ENCODE peak calls at places on chromosomes 11 and 22, in five cellular contexts. One of them, this sample, is unnamed.

GRCh38 chr11:827146-827860 is 416 bp upstream of the CRACR2B start:
- DNase-seq in RWPE1: no peak
- DNase-seq in H9: peak
- DNase-seq in fibroblast of lung: no peak
- DNase-seq in HepG2: peak
- DNase-seq in this sample: no peak

GRCh38 chr11:35992551-35992950 is 48.7 kb downstream of the LDLRAD3 start:
- DNase-seq in H9: no peak
- DNase-seq in HepG2: no peak
- DNase-seq in fibroblast of lung: no peak
- DNase-seq in RWPE1: no peak
- DNase-seq in this sample: no peak

GRCh38 chr22:23910496-23911190 is 16.5 kb downstream of the MIF start:
- DNase-seq in RWPE1: no peak
- DNase-seq in fibroblast of lung: no peak
- DNase-seq in HepG2: no peak
- DNase-seq in H9: no peak
- DNase-seq in this sample: no peak

GRCh38 chr11:68043349-68044144 is 4.7 kb downstream of the TCIRG1 start:
- DNase-seq in RWPE1: no peak
- DNase-seq in H9: peak
- DNase-seq in fibroblast of lung: peak
- DNase-seq in HepG2: no peak
- DNase-seq in this sample: no peak

GRCh38 chr11:36090351-36091245 is 146.7 kb downstream of the LDLRAD3 start:
- DNase-seq in H9: peak
- DNase-seq in fibroblast of lung: no peak
- DNase-seq in RWPE1: no peak
- DNase-seq in HepG2: no peak
- DNase-seq in this sample: no peak

GRCh38 chr22:25702046-25702445 is 39.9 kb upstream of the MYO18B start:
- DNase-seq in RWPE1: peak
- DNase-seq in fibroblast of lung: peak
- DNase-seq in H9: no peak
- DNase-seq in HepG2: peak
- DNase-seq in this sample: no peak

GRCh38 chr22:18070041-18070440 is 7.7 kb upstream of the PEX26 start:
- DNase-seq in fibroblast of lung: no peak
- DNase-seq in H9: no peak
- DNase-seq in RWPE1: no peak
- DNase-seq in HepG2: no peak
- DNase-seq in this sample: no peak

GRCh38 chr22:46150615-46151423 is 493 bp downstream of the PPARA start:
- DNase-seq in HepG2: no peak
- DNase-seq in fibroblast of lung: no peak
- DNase-seq in H9: peak
- DNase-seq in RWPE1: no peak
- DNase-seq in this sample: no peak

GRCh38 chr11:31655483-31655882 is 145.9 kb downstream of the ELP4 start:
- DNase-seq in H9: no peak
- DNase-seq in HepG2: peak
- DNase-seq in RWPE1: peak
- DNase-seq in fibroblast of lung: peak
- DNase-seq in this sample: peak

GRCh38 chr11:76151561-76152085 is 54.7 kb downstream of the WNT11 start:
- DNase-seq in RWPE1: no peak
- DNase-seq in HepG2: no peak
- DNase-seq in H9: no peak
- DNase-seq in fibroblast of lung: no peak
- DNase-seq in this sample: no peak

GRCh38 chr11:123354371-123354770 is 75.7 kb upstream of the GRAMD1B start:
- DNase-seq in H9: no peak
- DNase-seq in RWPE1: no peak
- DNase-seq in fibroblast of lung: no peak
- DNase-seq in HepG2: no peak
- DNase-seq in this sample: no peak

GRCh38 chr11:101797335-101797734 is 117.5 kb upstream of the CEP126 start:
- DNase-seq in H9: no peak
- DNase-seq in HepG2: no peak
- DNase-seq in fibroblast of lung: peak
- DNase-seq in RWPE1: no peak
- DNase-seq in this sample: no peak

GRCh38 chr22:18156878-18157713 is 7.1 kb downstream of the USP18 start:
- DNase-seq in RWPE1: peak
- DNase-seq in fibroblast of lung: peak
- DNase-seq in H9: peak
- DNase-seq in HepG2: peak
- DNase-seq in this sample: peak

GRCh38 chr11:17699157-17700114 is 19.9 kb upstream of the MYOD1 start:
- DNase-seq in H9: no peak
- DNase-seq in RWPE1: no peak
- DNase-seq in fibroblast of lung: no peak
- DNase-seq in HepG2: no peak
- DNase-seq in this sample: no peak

GRCh38 chr11:102869354-102869753 is 5.4 kb downstream of the MMP12 start:
- DNase-seq in HepG2: no peak
- DNase-seq in RWPE1: no peak
- DNase-seq in H9: no peak
- DNase-seq in fibroblast of lung: no peak
- DNase-seq in this sample: no peak

GRCh38 chr11:112320668-112321067 is 60.0 kb upstream of the PLET1 start:
- DNase-seq in HepG2: peak
- DNase-seq in H9: no peak
- DNase-seq in RWPE1: peak
- DNase-seq in fibroblast of lung: peak
- DNase-seq in this sample: peak

GRCh38 chr11:20021771-20022362 is 138.4 kb downstream of the DBX1 start:
- DNase-seq in H9: peak
- DNase-seq in fibroblast of lung: no peak
- DNase-seq in HepG2: peak
- DNase-seq in RWPE1: no peak
- DNase-seq in this sample: no peak

GRCh38 chr22:27919943-27920755 is 1.1 kb upstream of the PITPNB start:
- DNase-seq in fibroblast of lung: peak
- DNase-seq in RWPE1: no peak
- DNase-seq in HepG2: peak
- DNase-seq in H9: peak
- DNase-seq in this sample: no peak

GRCh38 chr11:133531450-133531849 is 851 bp downstream of the OPCML start:
- DNase-seq in RWPE1: no peak
- DNase-seq in fibroblast of lung: no peak
- DNase-seq in H9: no peak
- DNase-seq in HepG2: no peak
- DNase-seq in this sample: no peak

GRCh38 chr11:1075341-1075911 is 752 bp downstream of the MUC2 start:
- DNase-seq in HepG2: no peak
- DNase-seq in RWPE1: no peak
- DNase-seq in H9: no peak
- DNase-seq in fibroblast of lung: no peak
- DNase-seq in this sample: no peak

GRCh38 chr22:20646906-20647305 is 127.0 kb upstream of the SERPIND1 start:
- DNase-seq in fibroblast of lung: no peak
- DNase-seq in RWPE1: no peak
- DNase-seq in H9: peak
- DNase-seq in HepG2: no peak
- DNase-seq in this sample: no peak

GRCh38 chr11:125429174-125429707 is 66.8 kb downstream of the FEZ1 start:
- DNase-seq in HepG2: peak
- DNase-seq in RWPE1: peak
- DNase-seq in fibroblast of lung: peak
- DNase-seq in H9: peak
- DNase-seq in this sample: no peak

GRCh38 chr11:111574373-111575230 is 27.6 kb upstream of the SIK2 start:
- DNase-seq in fibroblast of lung: no peak
- DNase-seq in HepG2: no peak
- DNase-seq in H9: no peak
- DNase-seq in RWPE1: no peak
- DNase-seq in this sample: no peak

GRCh38 chr11:78315724-78316123 is 101.9 kb downstream of the GAB2 start:
- DNase-seq in H9: no peak
- DNase-seq in fibroblast of lung: no peak
- DNase-seq in RWPE1: no peak
- DNase-seq in HepG2: no peak
- DNase-seq in this sample: no peak
- H3K27ac ChIP-seq in H9: no peak
- H3K27ac ChIP-seq in fibroblast of lung: no peak
- H3K27ac ChIP-seq in RWPE1: no peak
- H3K27ac ChIP-seq in HepG2: no peak
- H3K27ac ChIP-seq in this sample: no peak

GRCh38 chr11:2100361-2101170 is 38.6 kb downstream of the IGF2 start:
- DNase-seq in RWPE1: no peak
- DNase-seq in fibroblast of lung: no peak
- DNase-seq in H9: peak
- DNase-seq in HepG2: no peak
- DNase-seq in this sample: no peak
- H3K27ac ChIP-seq in RWPE1: peak
- H3K27ac ChIP-seq in fibroblast of lung: no peak
- H3K27ac ChIP-seq in H9: no peak
- H3K27ac ChIP-seq in HepG2: no peak
- H3K27ac ChIP-seq in this sample: no peak

GRCh38 chr11:77395460-77396175 is 78.3 kb downstream of the PAK1 start:
- DNase-seq in HepG2: no peak
- DNase-seq in fibroblast of lung: no peak
- DNase-seq in H9: no peak
- DNase-seq in RWPE1: no peak
- DNase-seq in this sample: no peak
- H3K27ac ChIP-seq in HepG2: no peak
- H3K27ac ChIP-seq in fibroblast of lung: no peak
- H3K27ac ChIP-seq in H9: no peak
- H3K27ac ChIP-seq in RWPE1: no peak
- H3K27ac ChIP-seq in this sample: no peak

GRCh38 chr22:37627545-37627944 is 11.9 kb upstream of the SH3BP1 start:
- DNase-seq in HepG2: no peak
- DNase-seq in H9: no peak
- DNase-seq in RWPE1: no peak
- DNase-seq in fibroblast of lung: no peak
- DNase-seq in this sample: no peak

GRCh38 chr22:37626144-37626543 is 13.3 kb upstream of the SH3BP1 start:
- DNase-seq in H9: no peak
- DNase-seq in HepG2: no peak
- DNase-seq in RWPE1: no peak
- DNase-seq in fibroblast of lung: peak
- DNase-seq in this sample: no peak

GRCh38 chr22:37626556-37627075 is 12.9 kb upstream of the SH3BP1 start:
- DNase-seq in fibroblast of lung: no peak
- DNase-seq in H9: no peak
- DNase-seq in HepG2: no peak
- DNase-seq in RWPE1: no peak
- DNase-seq in this sample: no peak

GRCh38 chr22:37625737-37626136 is 13.7 kb upstream of the SH3BP1 start:
- DNase-seq in HepG2: no peak
- DNase-seq in RWPE1: no peak
- DNase-seq in H9: no peak
- DNase-seq in fibroblast of lung: no peak
- DNase-seq in this sample: no peak

GRCh38 chr22:37627091-37627490 is 12.4 kb upstream of the SH3BP1 start:
- DNase-seq in H9: no peak
- DNase-seq in RWPE1: no peak
- DNase-seq in HepG2: no peak
- DNase-seq in fibroblast of lung: no peak
- DNase-seq in this sample: no peak
- H3K27ac ChIP-seq in H9: no peak
- H3K27ac ChIP-seq in RWPE1: peak
- H3K27ac ChIP-seq in HepG2: no peak
- H3K27ac ChIP-seq in fibroblast of lung: no peak
- H3K27ac ChIP-seq in this sample: no peak